ENCODE peak calls at places on chromosomes 6 and 20, in seven cellular contexts. Q is AG04450; H is fibroblast of villous mesenchyme; D is CD4-positive, alpha-beta memory T cell; Y is left ventricle myocardium inferior; P is epithelial cell of esophagus; S is psoas muscle. X is an unnamed sample.

GRCh38 chr6:28167068-28167467 is 25.4 kb downstream of the ZKSCAN8 start:
- DNase-seq in H (peak), Q (peak), P (peak), D (no peak), Y (no peak), S (no peak), X (peak)

GRCh38 chr6:150759500-150759899 is 106.0 kb upstream of the MTHFD1L start:
- DNase-seq in S (no peak), P (no peak), Y (no peak), D (no peak), Q (no peak), H (no peak), X (no peak)

GRCh38 chr6:6386010-6386409 is 65.5 kb upstream of the F13A1 start:
- DNase-seq in S (no peak), H (no peak), Q (no peak), D (no peak), P (peak), Y (no peak), X (no peak)

GRCh38 chr6:80641591-80641990 is 535.1 kb downstream of the BCKDHB start:
- DNase-seq in H (no peak), S (no peak), P (peak), D (no peak), Q (no peak), Y (no peak), X (no peak)

GRCh38 chr6:127302728-127303675 is 36.3 kb downstream of the RNF146 start:
- DNase-seq in Y (no peak), P (peak), Q (no peak), S (no peak), D (peak), H (peak), X (no peak)

GRCh38 chr6:46220351-46221220 is 49.8 kb upstream of the ENPP5 start:
- DNase-seq in S (no peak), D (no peak), P (no peak), H (no peak), Q (no peak), Y (no peak), X (no peak)

GRCh38 chr6:112310439-112311154 is 36.5 kb upstream of the RFPL4B start:
- DNase-seq in Q (no peak), S (no peak), Y (peak), H (no peak), D (no peak), P (no peak), X (no peak)

GRCh38 chr6:89079611-89080213 is 839 bp upstream of the PNRC1 start:
- DNase-seq in P (peak), H (peak), S (peak), D (peak), Q (no peak), Y (peak), X (no peak)

GRCh38 chr6:45607818-45608217 is 230.1 kb upstream of the SUPT3H start:
- DNase-seq in P (peak), D (no peak), H (peak), Q (no peak), Y (no peak), S (no peak), X (peak)

GRCh38 chr6:111503194-111503593 is 20.2 kb upstream of the REV3L start:
- DNase-seq in S (no peak), Q (no peak), D (no peak), H (no peak), Y (no peak), P (no peak), X (no peak)

GRCh38 chr20:9025643-9026042 is 43.2 kb upstream of the PLCB4 start:
- DNase-seq in Q (no peak), S (no peak), P (peak), Y (no peak), D (no peak), H (peak), X (no peak)

GRCh38 chr20:18272451-18272850 is 15.9 kb upstream of the ZNF133 start:
- DNase-seq in S (peak), Y (peak), Q (no peak), H (peak), P (peak), D (no peak), X (no peak)

GRCh38 chr20:46688151-46689081 is 828 bp downstream of the TP53RK start:
- DNase-seq in P (peak), Q (no peak), H (peak), S (no peak), Y (no peak), D (no peak), X (no peak)

GRCh38 chr6:163706688-163707087 is 292.2 kb downstream of the QKI start:
- DNase-seq in P (peak), D (no peak), Q (no peak), Y (no peak), H (no peak), S (no peak), X (no peak)

GRCh38 chr6:29887819-29888581 is 54.3 kb upstream of the HLA-A start:
- DNase-seq in Y (peak), P (peak), S (peak), H (peak), D (peak), Q (no peak), X (peak)

GRCh38 chr6:28399370-28400121 is at the start of gene ZSCAN12:
- DNase-seq in P (peak), S (peak), H (peak), Y (peak), Q (peak), D (peak), X (no peak)

GRCh38 chr6:131532476-131533108 is 40.4 kb upstream of the ARG1 start:
- DNase-seq in H (no peak), Q (no peak), S (no peak), P (peak), D (no peak), Y (no peak), X (no peak)

GRCh38 chr6:132052096-132052495 is 100.9 kb upstream of the CCN2 start:
- DNase-seq in Q (no peak), Y (no peak), P (no peak), H (no peak), S (no peak), D (no peak), X (no peak)

GRCh38 chr20:38466171-38466570 is 6.5 kb upstream of the RALGAPB start:
- DNase-seq in P (no peak), H (no peak), S (no peak), Y (no peak), D (no peak), Q (no peak), X (no peak)

GRCh38 chr20:47907031-47907670 is 121.9 kb upstream of the SULF2 start:
- DNase-seq in Q (no peak), P (no peak), H (no peak), D (no peak), Y (no peak), S (no peak), X (no peak)

GRCh38 chr20:2872304-2873009 is 824 bp upstream of the PTPRA start:
- DNase-seq in H (peak), Q (no peak), S (peak), Y (peak), P (peak), D (peak), X (no peak)

GRCh38 chr6:152952045-152952444 is 30.8 kb downstream of the FBXO5 start:
- DNase-seq in Y (no peak), S (no peak), H (no peak), Q (no peak), P (no peak), D (no peak), X (no peak)

GRCh38 chr20:57432874-57433491 is 41.8 kb downstream of the RBM38 start:
- DNase-seq in D (peak), P (peak), Q (no peak), S (peak), Y (peak), H (peak), X (no peak)

GRCh38 chr20:62935204-62935967 is 2.6 kb upstream of the GID8 start:
- DNase-seq in Y (no peak), P (no peak), Q (no peak), S (no peak), D (no peak), H (no peak), X (no peak)

GRCh38 chr6:123575218-123575617 is 61.5 kb downstream of the TRDN start:
- DNase-seq in P (no peak), S (no peak), D (no peak), Q (no peak), Y (no peak), H (no peak), X (no peak)

DNA sequence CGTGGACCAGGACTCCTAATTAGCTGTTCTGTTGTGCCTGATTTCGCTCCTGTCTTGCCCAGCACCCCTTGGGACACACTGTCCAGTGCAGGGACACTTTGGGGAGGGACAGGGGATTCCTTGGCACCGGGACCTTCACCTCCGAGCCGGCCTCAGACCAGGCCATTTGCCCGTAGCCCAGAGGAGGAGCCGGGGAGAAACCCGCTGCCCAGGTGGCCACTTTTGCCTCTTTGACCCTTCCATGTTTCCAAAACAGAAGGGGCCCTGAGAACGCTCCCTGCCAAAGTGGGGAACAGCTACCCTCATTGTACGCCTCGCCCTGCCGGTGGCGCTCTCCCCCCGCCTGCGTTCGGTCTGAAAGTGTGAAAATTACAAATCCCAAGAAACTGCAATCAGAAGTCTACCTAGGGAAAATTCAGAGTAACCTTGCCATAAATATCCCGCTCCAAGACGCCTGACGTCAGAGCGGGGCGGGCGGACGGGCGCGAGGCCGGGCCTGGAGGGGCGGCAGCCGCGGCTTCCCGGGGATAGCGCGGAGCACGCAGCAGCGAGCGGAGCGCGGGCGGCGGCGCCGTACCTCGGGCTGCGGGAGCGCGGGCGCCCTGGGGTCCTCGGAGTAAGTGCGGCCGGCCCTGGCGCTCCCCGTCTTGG is at the start of gene DAAM2:
- DNase-seq in P (peak), Q (no peak), D (no peak), S (peak), H (peak), Y (peak), X (no peak)
- H3K4me3 ChIP-seq in P (peak), Q (peak), D (no peak), S (peak), H (peak), Y (peak), X (peak)

GRCh38 chr6:25088513-25088912 is 152.8 kb upstream of the RIPOR2 start:
- DNase-seq in D (no peak), H (peak), P (peak), Y (no peak), Q (no peak), S (no peak), X (no peak)

GRCh38 chr6:25085761-25086160 is 150.0 kb upstream of the RIPOR2 start:
- DNase-seq in D (peak), S (no peak), Y (no peak), H (no peak), P (no peak), Q (no peak), X (no peak)

GRCh38 chr6:25084508-25084833 is 148.7 kb upstream of the RIPOR2 start:
- DNase-seq in Q (no peak), P (no peak), Y (no peak), D (no peak), H (no peak), S (no peak), X (no peak)

GRCh38 chr6:25083784-25084507 is 148.2 kb upstream of the RIPOR2 start:
- DNase-seq in Y (no peak), S (no peak), D (no peak), Q (no peak), H (no peak), P (no peak), X (no peak)

DNA sequence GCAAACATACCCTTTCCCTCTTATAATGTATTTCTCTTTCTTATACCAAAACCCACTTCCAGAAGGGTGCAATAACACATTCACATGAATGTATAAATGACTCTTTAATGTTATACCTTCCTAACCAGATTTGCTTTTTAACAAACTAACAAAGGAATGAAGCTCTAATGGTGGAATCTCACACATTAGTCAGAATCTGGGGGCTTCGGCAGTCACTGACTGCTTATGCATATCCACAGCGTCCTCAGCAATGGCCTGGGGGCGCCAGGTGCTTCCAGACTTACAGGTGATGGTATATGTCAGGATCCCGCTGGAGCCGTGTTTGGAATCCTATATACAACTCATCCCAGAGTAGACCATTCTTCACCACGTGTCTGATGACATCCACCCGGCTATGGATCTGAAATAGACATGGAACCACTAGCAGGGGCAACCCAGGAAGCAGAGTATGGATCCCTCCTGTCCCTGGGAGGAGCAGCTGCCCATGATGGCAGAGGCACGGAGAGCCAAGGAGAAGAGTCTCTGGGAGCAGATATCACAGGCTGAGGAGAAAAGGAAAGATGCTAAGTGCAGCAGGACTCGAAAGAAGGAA is 150.8 kb upstream of the RIPOR2 start:
- DNase-seq in P (no peak), Y (no peak), S (no peak), Q (no peak), D (no peak), H (no peak), X (no peak)
- H3K4me3 ChIP-seq in P (no peak), Y (no peak), S (no peak), Q (no peak), D (no peak), H (no peak), X (no peak)

GRCh38 chr20:23033918-23034317 is 1.2 kb upstream of the SSTR4 start:
- DNase-seq in H (no peak), S (no peak), Q (no peak), D (no peak), Y (no peak), P (no peak), X (no peak)
- H3K4me3 ChIP-seq in H (no peak), S (no peak), Q (no peak), D (no peak), Y (no peak), P (no peak), X (no peak)

GRCh38 chr6:158207452-158207788 is 39.3 kb downstream of the GTF2H5 start:
- DNase-seq in D (no peak), H (peak), S (no peak), Q (no peak), P (peak), Y (no peak), X (peak)
- H3K4me3 ChIP-seq in D (no peak), H (no peak), S (no peak), Q (no peak), P (no peak), Y (no peak), X (no peak)

GRCh38 chr20:44208770-44209169 is 1.8 kb downstream of the OSER1 start:
- DNase-seq in Y (no peak), Q (no peak), H (peak), S (no peak), D (no peak), P (no peak), X (no peak)
- H3K4me3 ChIP-seq in Y (peak), Q (peak), H (peak), S (peak), D (no peak), P (peak), X (peak)

GRCh38 chr6:167566711-167567141 is 241.8 kb downstream of the TTLL2 start:
- DNase-seq in P (no peak), Y (no peak), S (no peak), H (no peak), D (no peak), Q (no peak), X (no peak)
- H3K4me3 ChIP-seq in P (no peak), Y (peak), S (no peak), H (no peak), D (no peak), Q (no peak), X (no peak)